ENCODE peak calls at places on chromosome 6, in five cellular contexts. N is GM12878, E is HepG2, I is SK-N-SH, T is K562. G is an unnamed sample.

GRCh38 chr6:109978174-109979032 is at the start of gene GPR6:
- DNase-seq in N (no peak), E (peak), I (peak), T (peak), G (peak)

GRCh38 chr6:14121936-14122344 is 4.4 kb downstream of the CD83 start:
- DNase-seq in N (peak), E (no peak), I (no peak), T (no peak), G (peak)

GRCh38 chr6:3389390-3390167 is 67.3 kb downstream of the SLC22A23 start:
- DNase-seq in N (no peak), E (no peak), I (no peak), T (no peak), G (no peak)

GRCh38 chr6:110755411-110755834 is 59.8 kb downstream of the CDK19 start:
- DNase-seq in N (no peak), E (peak), I (no peak), T (no peak), G (no peak)

GRCh38 chr6:56808871-56809359 is 146.0 kb upstream of the BEND6 start:
- DNase-seq in N (no peak), E (no peak), I (no peak), T (no peak), G (no peak)

GRCh38 chr6:100257661-100258395 is 206.9 kb downstream of the SIM1 start:
- DNase-seq in N (peak), E (peak), I (no peak), T (peak), G (no peak)

GRCh38 chr6:91243436-91243835 is 656.6 kb upstream of the MAP3K7 start:
- DNase-seq in N (no peak), E (no peak), I (no peak), T (no peak), G (no peak)

GRCh38 chr6:166106076-166106686 is 61.5 kb downstream of the TBXT start:
- DNase-seq in N (peak), E (peak), I (peak), T (peak), G (peak)

GRCh38 chr6:29702519-29703103 is 20.6 kb upstream of the HLA-F start:
- DNase-seq in N (no peak), E (peak), I (peak), T (peak), G (no peak)

GRCh38 chr6:66226099-66226498 is 519.1 kb upstream of the EYS start:
- DNase-seq in N (no peak), E (no peak), I (peak), T (no peak), G (no peak)

GRCh38 chr6:26476893-26477292 is 19.1 kb downstream of the BTN2A1 start:
- DNase-seq in N (no peak), E (no peak), I (no peak), T (no peak), G (peak)

GRCh38 chr6:159110013-159110412 is 59.2 kb upstream of the FNDC1 start:
- DNase-seq in N (no peak), E (peak), I (peak), T (peak), G (no peak)
- TF ChIP-seq REST in N (no peak), E (no peak), I (no peak), T (no peak), G (no peak)

GRCh38 chr6:10554826-10555225 is 33.7 kb downstream of the GCNT2 start:
- DNase-seq in N (no peak), E (no peak), I (no peak), T (no peak), G (no peak)
- TF ChIP-seq GABPA in N (no peak), E (no peak), I (no peak), T (no peak), G (no peak)

DNA sequence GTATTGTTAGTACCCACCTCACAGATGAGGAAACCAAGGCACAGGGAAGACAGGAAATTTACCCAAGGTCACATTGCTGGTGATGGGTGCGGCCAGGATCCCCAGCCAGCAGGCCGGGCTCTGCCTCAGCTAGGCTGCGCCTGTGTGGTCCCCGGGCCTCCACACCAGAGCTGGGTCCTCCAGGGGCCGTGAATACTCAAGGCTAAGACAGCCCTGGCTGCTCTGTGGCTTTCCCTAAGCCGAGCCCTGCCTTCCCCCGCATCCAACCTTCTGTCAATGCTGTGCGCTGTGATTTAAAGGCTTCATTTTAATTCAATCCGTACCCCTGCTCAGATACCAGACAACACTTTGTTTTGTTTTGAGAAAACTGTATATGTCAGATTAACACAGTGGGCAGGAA is 246.7 kb downstream of the TTLL2 start:
- DNase-seq in N (no peak), E (no peak), I (no peak), T (no peak), G (no peak)
- TF ChIP-seq REST in N (no peak), E (no peak), I (no peak), T (no peak), G (no peak)

DNA sequence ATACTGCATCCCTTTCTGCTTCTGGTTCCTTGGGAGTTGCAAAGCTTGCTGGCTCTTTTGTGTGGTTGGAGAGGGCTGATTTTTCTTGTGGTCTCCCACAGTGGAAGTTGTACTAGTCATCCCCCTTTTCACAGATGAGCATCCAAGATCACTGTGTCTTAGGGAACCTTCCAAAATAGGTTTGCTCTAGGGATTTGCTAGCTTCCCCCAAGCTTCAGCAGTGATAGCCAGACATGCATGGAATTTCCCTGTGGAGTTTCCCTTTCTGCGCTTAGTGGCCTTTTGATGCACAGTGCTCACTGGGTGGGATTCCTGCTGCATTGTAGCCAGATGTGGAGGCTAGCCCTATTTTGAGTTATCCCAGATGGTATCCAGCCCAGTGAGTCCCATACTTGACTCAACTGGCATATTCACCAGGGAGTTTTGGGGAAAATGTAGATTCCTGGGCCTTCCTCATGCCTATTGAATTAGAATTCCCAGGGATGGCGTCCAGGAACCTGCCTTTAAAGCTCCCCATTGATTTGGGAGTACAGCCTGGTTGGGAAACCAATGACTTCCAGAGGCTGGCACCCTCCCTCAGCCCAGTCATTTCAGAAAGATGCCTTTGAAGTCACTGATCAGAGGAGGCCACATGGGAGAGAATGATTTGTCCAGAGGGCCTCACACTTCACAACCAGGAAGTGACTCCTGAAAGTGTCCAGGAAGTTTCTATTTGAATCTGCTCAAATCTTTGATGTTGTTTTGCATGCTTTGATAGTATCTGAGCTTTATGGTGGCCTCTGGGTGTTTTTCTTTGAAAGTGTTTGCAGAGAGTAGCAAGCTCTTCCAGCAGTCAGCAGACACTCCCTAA is 25.9 kb downstream of the PPARD start:
- DNase-seq in N (no peak), E (peak), I (no peak), T (no peak), G (no peak)
- TF ChIP-seq GABPA in N (peak), E (peak), I (no peak), T (no peak), G (no peak)

GRCh38 chr6:97198181-97198580 is 84.8 kb downstream of the MMS22L start:
- DNase-seq in N (no peak), E (no peak), I (no peak), T (no peak), G (no peak)

GRCh38 chr6:97189767-97190166 is 93.2 kb downstream of the MMS22L start:
- DNase-seq in N (no peak), E (no peak), I (no peak), T (no peak), G (no peak)

GRCh38 chr6:97195117-97195516 is 87.9 kb downstream of the MMS22L start:
- DNase-seq in N (no peak), E (no peak), I (no peak), T (no peak), G (no peak)
- TF ChIP-seq REST in N (no peak), E (no peak), I (no peak), T (no peak), G (no peak)

G was measured in HL-60.